ENCODE peak calls at places on chromosomes 13 and 19, in five cellular contexts. A is IMR-90, T is left lung, K is psoas muscle, P is upper lobe of left lung. Z is an unnamed sample.

GRCh38 chr13:104085611-104086010 is 1019.4 kb upstream of the SLC10A2 start:
- DNase-seq in A (no peak), T (no peak), K (no peak), P (no peak), Z (no peak)

GRCh38 chr19:45382426-45382825 is 12.1 kb upstream of the ERCC2 start:
- DNase-seq in A (no peak), T (no peak), K (no peak), P (peak), Z (no peak)

GRCh38 chr13:79423801-79424642 is 18.0 kb upstream of the RBM26 start:
- DNase-seq in A (peak), T (no peak), K (no peak), P (no peak), Z (no peak)

GRCh38 chr19:55393362-55393761 is 7.6 kb downstream of the RPL28 start:
- DNase-seq in A (no peak), T (no peak), K (no peak), P (no peak), Z (no peak)

GRCh38 chr19:16527971-16528521 is 14.2 kb downstream of the CHERP start:
- DNase-seq in A (no peak), T (no peak), K (no peak), P (peak), Z (no peak)

GRCh38 chr19:33309826-33310225 is 7.5 kb upstream of the CEBPA start:
- DNase-seq in A (no peak), T (no peak), K (no peak), P (peak), Z (no peak)

GRCh38 chr19:46718934-46719551 is 2.1 kb upstream of the PRKD2 start:
- DNase-seq in A (no peak), T (no peak), K (no peak), P (no peak), Z (no peak)

GRCh38 chr19:45402469-45403070 is 2.3 kb downstream of the PPP1R13L start:
- DNase-seq in A (no peak), T (no peak), K (no peak), P (peak), Z (peak)

GRCh38 chr13:41652735-41653361 is 195.5 kb downstream of the RGCC start:
- DNase-seq in A (peak), T (no peak), K (no peak), P (no peak), Z (peak)

GRCh38 chr19:34793562-34793961 is 20.5 kb upstream of the ZNF599 start:
- DNase-seq in A (no peak), T (no peak), K (no peak), P (no peak), Z (no peak)

GRCh38 chr13:20521388-20521787 is 4.3 kb downstream of the CRYL1 start:
- DNase-seq in A (no peak), T (no peak), K (no peak), P (no peak), Z (no peak)

GRCh38 chr19:17103177-17103576 is 27.6 kb downstream of the MYO9B start:
- DNase-seq in A (peak), T (no peak), K (no peak), P (no peak), Z (peak)

GRCh38 chr13:75764251-75764650 is 128.1 kb downstream of the LMO7 start:
- DNase-seq in A (no peak), T (no peak), K (no peak), P (no peak), Z (no peak)

GRCh38 chr19:13262450-13262849 is 112.2 kb downstream of the IER2 start:
- DNase-seq in A (peak), T (no peak), K (no peak), P (no peak), Z (peak)

GRCh38 chr19:12800873-12801465 is 631 bp downstream of the PRDX2 start:
- DNase-seq in A (no peak), T (no peak), K (peak), P (peak), Z (no peak)

GRCh38 chr19:1807695-1808394 is 4.2 kb downstream of the ATP8B3 start:
- DNase-seq in A (no peak), T (no peak), K (no peak), P (peak), Z (no peak)

GRCh38 chr19:38877781-38878574 is at the start of gene RINL:
- DNase-seq in A (no peak), T (peak), K (no peak), P (no peak), Z (no peak)

GRCh38 chr13:48585456-48585840 is 52.6 kb upstream of the RCBTB2 start:
- DNase-seq in A (no peak), T (no peak), K (no peak), P (no peak), Z (peak)
- H3K27ac ChIP-seq in A (no peak), T (no peak), K (no peak), P (no peak), Z (no peak)

GRCh38 chr13:47463726-47464125 is 537.3 kb downstream of the SUCLA2 start:
- DNase-seq in A (peak), T (no peak), K (no peak), P (no peak), Z (no peak)

GRCh38 chr13:47457631-47458030 is 543.4 kb downstream of the SUCLA2 start:
- DNase-seq in A (peak), T (no peak), K (no peak), P (no peak), Z (peak)

GRCh38 chr13:47463002-47463401 is 538.1 kb downstream of the SUCLA2 start:
- DNase-seq in A (no peak), T (no peak), K (no peak), P (no peak), Z (no peak)

GRCh38 chr13:47455581-47455980 is 545.5 kb downstream of the SUCLA2 start:
- DNase-seq in A (no peak), T (peak), K (no peak), P (no peak), Z (peak)

GRCh38 chr13:47459512-47459911 is 541.6 kb downstream of the SUCLA2 start:
- DNase-seq in A (peak), T (no peak), K (no peak), P (no peak), Z (no peak)
- TF ChIP-seq CTCF in A (peak), T (no peak), K (no peak), P (no peak), Z (peak)

DNA sequence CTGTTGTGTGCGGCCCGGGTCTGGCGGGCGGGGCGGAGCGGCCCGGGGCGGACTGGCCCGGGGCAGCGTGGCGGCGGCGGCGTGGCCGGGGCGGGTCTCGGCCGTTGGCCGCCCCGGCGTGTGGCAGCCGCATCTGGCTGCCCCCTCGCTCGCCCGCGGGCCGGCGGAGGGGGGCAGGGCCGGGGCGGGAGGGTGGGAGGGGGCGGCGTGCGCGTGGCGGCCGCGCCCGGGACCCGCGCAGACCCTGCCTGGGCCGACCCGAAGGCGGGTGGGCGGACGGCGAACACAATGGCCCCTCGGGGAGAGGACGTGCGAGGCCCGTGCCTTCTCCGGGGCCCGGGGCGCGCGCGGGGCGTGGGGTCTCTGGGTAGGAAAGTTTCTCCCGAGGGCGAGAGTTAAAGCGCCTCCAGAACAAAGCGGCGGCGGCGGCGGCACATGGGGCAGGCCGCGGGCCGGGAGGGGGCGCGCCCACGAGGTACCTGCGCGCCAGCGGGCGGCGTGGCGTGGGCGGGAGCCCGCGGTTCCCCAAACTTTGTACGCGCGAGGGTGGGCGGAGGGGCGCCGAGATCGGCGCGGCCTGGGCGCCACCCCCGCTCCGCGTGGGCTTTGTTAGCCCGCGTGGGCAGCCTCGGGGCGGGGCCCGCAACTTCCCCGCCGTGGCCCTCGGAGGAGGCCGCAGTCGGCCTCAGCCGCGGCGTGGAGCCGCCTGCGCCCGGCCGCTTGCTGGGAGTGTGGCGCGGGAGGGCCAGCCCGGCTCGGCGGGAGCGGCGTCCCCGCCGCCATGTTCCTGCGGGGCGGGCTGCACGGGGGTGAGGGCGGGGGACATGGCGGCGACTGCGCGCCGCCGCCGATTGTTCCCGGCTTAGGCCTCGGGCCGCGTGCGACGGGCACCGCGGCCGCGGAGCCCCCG is 764 bp downstream of the MIR17HG start:
- DNase-seq in A (no peak), T (peak), K (peak), P (peak), Z (peak)
- H3K4me3 ChIP-seq in A (peak), T (peak), K (peak), P (peak), Z (peak)

DNA sequence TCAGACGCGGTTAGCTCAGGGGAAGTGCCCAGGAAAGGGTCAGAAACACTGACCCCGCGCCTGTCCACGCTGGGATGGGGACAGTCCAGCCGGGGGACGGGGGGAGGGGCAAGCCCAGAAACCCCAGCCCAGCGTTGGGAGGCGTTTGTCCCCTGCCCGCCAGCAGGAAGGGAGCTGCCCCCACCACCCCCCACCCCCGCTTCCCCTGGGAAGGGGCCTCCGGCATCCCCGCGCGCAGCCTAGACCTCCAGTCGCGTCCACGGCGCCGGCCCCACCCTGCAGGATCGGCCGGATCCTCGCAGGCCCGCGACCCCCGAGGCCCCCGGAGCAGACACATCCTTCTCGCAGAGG is 274 bp downstream of the GIPC1 start:
- DNase-seq in A (no peak), T (no peak), K (no peak), P (no peak), Z (no peak)
- H3K27ac ChIP-seq in A (peak), T (peak), K (peak), P (peak), Z (peak)

GRCh38 chr19:49061000-49061399 is 3.5 kb upstream of the CGB7 start:
- DNase-seq in A (no peak), T (no peak), K (no peak), P (no peak), Z (no peak)

GRCh38 chr19:49057636-49058234 is at the start of gene CGB7:
- DNase-seq in A (peak), T (peak), K (peak), P (peak), Z (peak)

GRCh38 chr19:49059056-49059455 is 1.5 kb upstream of the CGB7 start:
- DNase-seq in A (no peak), T (no peak), K (no peak), P (no peak), Z (no peak)

GRCh38 chr19:49058592-49058991 is 1.0 kb upstream of the CGB7 start:
- DNase-seq in A (peak), T (no peak), K (peak), P (no peak), Z (peak)

GRCh38 chr19:49056101-49056901 is 1.2 kb downstream of the CGB7 start:
- DNase-seq in A (peak), T (peak), K (peak), P (peak), Z (peak)
- TF ChIP-seq CTCF in A (peak), T (no peak), K (peak), P (peak), Z (peak)

GRCh38 chr13:107866007-107866665 is 349.2 kb downstream of the LIG4 start:
- DNase-seq in A (peak), T (no peak), K (no peak), P (peak), Z (peak)
- H3K4me3 ChIP-seq in A (peak), T (peak), K (peak), P (peak), Z (peak)

GRCh38 chr19:5964816-5965565 is 12.9 kb downstream of the RANBP3 start:
- DNase-seq in A (no peak), T (no peak), K (no peak), P (no peak), Z (no peak)
- H3K27ac ChIP-seq in A (peak), T (peak), K (no peak), P (peak), Z (no peak)

DNA sequence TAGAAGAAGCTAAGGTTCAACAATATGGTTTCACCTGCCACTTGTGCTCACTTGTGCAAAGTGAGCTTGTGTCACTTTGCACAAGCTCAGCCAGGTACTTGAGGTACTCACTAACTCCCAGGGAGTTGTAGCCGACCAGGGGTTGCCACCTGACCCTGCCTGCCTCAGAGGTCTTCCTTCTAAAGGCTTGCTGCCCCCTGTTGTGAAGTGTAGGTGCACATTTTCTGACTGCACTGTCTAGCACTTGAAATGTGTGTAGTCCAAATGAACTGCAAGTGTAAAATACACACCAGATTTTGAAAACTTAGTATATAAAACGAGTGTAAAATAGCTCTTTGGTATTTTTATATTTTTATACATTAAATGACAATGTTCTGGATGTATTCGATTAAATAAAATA is 230.8 kb downstream of the DLEU7 start:
- DNase-seq in A (no peak), T (no peak), K (no peak), P (no peak), Z (no peak)
- TF ChIP-seq CTCF in A (no peak), T (no peak), K (no peak), P (no peak), Z (no peak)

GRCh38 chr13:111893607-111894443 is 173.1 kb upstream of the SOX1 start:
- DNase-seq in A (no peak), T (no peak), K (no peak), P (peak), Z (no peak)

GRCh38 chr13:111897178-111897845 is 169.6 kb upstream of the SOX1 start:
- DNase-seq in A (no peak), T (no peak), K (no peak), P (no peak), Z (no peak)

GRCh38 chr13:111897846-111898215 is 169.1 kb upstream of the SOX1 start:
- DNase-seq in A (no peak), T (no peak), K (no peak), P (no peak), Z (no peak)

GRCh38 chr13:111895896-111896821 is 170.8 kb upstream of the SOX1 start:
- DNase-seq in A (no peak), T (no peak), K (no peak), P (peak), Z (no peak)

DNA sequence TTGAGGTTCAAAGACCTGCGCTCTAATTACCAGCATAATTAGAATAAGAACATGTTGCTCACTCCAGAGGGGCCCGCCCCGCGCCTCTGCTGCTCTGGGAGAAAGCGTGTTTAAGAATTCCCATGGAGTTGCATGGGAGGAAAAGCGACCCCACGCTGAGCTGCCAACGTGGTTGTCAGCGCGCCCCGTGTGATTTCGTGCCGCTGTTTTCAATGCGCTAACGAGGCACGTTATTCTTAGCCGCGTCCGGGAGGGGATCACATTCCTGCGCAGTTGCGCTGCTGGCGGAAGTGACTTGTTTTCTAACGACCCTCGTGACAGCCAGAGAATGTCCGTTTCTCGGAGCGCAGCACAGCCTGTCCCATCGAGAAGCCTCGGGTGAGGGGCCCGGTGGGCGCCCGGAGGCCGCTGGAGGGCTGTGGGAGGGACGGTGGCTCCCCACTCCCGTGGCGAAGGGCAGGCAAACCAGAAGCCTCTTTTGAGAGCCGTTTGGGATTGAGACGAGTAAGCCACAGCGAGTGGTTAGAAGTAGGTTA is 173.8 kb upstream of the SOX1 start:
- DNase-seq in A (no peak), T (no peak), K (no peak), P (peak), Z (no peak)
- H3K4me3 ChIP-seq in A (no peak), T (no peak), K (peak), P (no peak), Z (no peak)